ENCODE peak calls at places on chromosomes 5 and 9, in six cellular contexts. K is choroid plexus epithelial cell, J is upper lobe of left lung, T is glutamatergic neuron, B is dorsolateral prefrontal cortex, N is cardiac fibroblast. G is an unnamed sample.

GRCh38 chr9:80698725-80699124 is 990.6 kb downstream of the TLE1 start:
- DNase-seq in B (no peak), N (peak), T (no peak), J (no peak), K (peak), G (no peak)

GRCh38 chr9:91312717-91313325 is 48.9 kb downstream of the AUH start:
- DNase-seq in J (no peak), K (no peak), T (no peak), B (no peak), N (no peak), G (no peak)

GRCh38 chr5:108380531-108381021 is 1.3 kb downstream of the FBXL17 start:
- DNase-seq in B (peak), J (peak), N (peak), T (peak), K (peak), G (no peak)

GRCh38 chr5:77008413-77008812 is 21.8 kb upstream of the AGGF1 start:
- DNase-seq in N (no peak), K (no peak), J (no peak), B (no peak), T (no peak), G (no peak)

GRCh38 chr5:135891280-135891679 is 4.4 kb downstream of the IL9 start:
- DNase-seq in B (no peak), K (peak), T (no peak), N (no peak), J (no peak), G (no peak)

GRCh38 chr5:132999246-132999645 is 27.1 kb downstream of the ZCCHC10 start:
- DNase-seq in J (no peak), T (no peak), N (no peak), B (no peak), K (no peak), G (no peak)

GRCh38 chr9:37404590-37404989 is 17.9 kb upstream of the GRHPR start:
- DNase-seq in K (no peak), T (no peak), J (no peak), B (no peak), N (no peak), G (no peak)

GRCh38 chr5:50767588-50767987 is 101.2 kb downstream of the PARP8 start:
- DNase-seq in K (peak), T (no peak), N (peak), B (no peak), J (no peak), G (no peak)

GRCh38 chr5:71973563-71973962 is 133.7 kb upstream of the MAP1B start:
- DNase-seq in N (no peak), K (no peak), J (no peak), B (no peak), T (no peak), G (no peak)

GRCh38 chr5:113249216-113249615 is 185.6 kb downstream of the TSSK1B start:
- DNase-seq in J (no peak), N (peak), B (no peak), K (peak), T (no peak), G (no peak)

GRCh38 chr9:85909390-85909789 is 31.6 kb upstream of the NAA35 start:
- DNase-seq in B (no peak), K (no peak), N (no peak), T (no peak), J (no peak), G (no peak)

GRCh38 chr9:135379540-135380267 is 99.9 kb upstream of the PPP1R26 start:
- DNase-seq in N (no peak), B (peak), K (no peak), T (no peak), J (no peak), G (no peak)

GRCh38 chr5:98309785-98310566 is 463.5 kb upstream of the RGMB start:
- DNase-seq in B (no peak), J (no peak), K (peak), T (no peak), N (peak), G (no peak)

GRCh38 chr9:109342878-109343277 is 22.0 kb upstream of the EPB41L4B start:
- DNase-seq in T (no peak), B (no peak), J (no peak), K (no peak), N (no peak), G (no peak)

GRCh38 chr5:160262665-160263064 is 33.4 kb downstream of the FABP6 start:
- DNase-seq in K (no peak), N (peak), B (no peak), J (no peak), T (peak), G (no peak)

GRCh38 chr9:69499401-69499800 is 172.8 kb downstream of the APBA1 start:
- DNase-seq in K (no peak), J (no peak), N (no peak), T (no peak), B (no peak), G (no peak)

GRCh38 chr9:129590466-129590865 is 30.4 kb downstream of the C9orf50 start:
- DNase-seq in T (no peak), K (no peak), B (no peak), N (no peak), J (no peak), G (no peak)

GRCh38 chr5:75823811-75824210 is 106.6 kb upstream of the POC5 start:
- DNase-seq in N (no peak), T (no peak), K (no peak), B (no peak), J (no peak), G (no peak)

GRCh38 chr5:91541696-91542095 is 158.6 kb upstream of the ARRDC3 start:
- DNase-seq in K (peak), T (no peak), N (peak), B (no peak), J (no peak), G (no peak)

GRCh38 chr9:79254900-79255651 is 316.7 kb upstream of the TLE4 start:
- DNase-seq in J (no peak), B (no peak), K (peak), T (no peak), N (no peak), G (no peak)

GRCh38 chr5:127009784-127010183 is 20.6 kb downstream of the MARCHF3 start:
- DNase-seq in J (no peak), T (no peak), B (no peak), K (no peak), N (no peak), G (no peak)

GRCh38 chr5:147445951-147446350 is 63.9 kb downstream of the DPYSL3 start:
- DNase-seq in T (no peak), N (no peak), J (no peak), B (no peak), K (no peak), G (no peak)

GRCh38 chr9:113625456-113625855 is 161.9 kb downstream of the RGS3 start:
- DNase-seq in J (peak), K (no peak), B (no peak), N (no peak), T (no peak), G (peak)

GRCh38 chr5:94802450-94802849 is 184.0 kb downstream of the SLF1 start:
- DNase-seq in T (no peak), K (peak), J (no peak), N (peak), B (no peak), G (no peak)

GRCh38 chr5:81579525-81579924 is 171.4 kb downstream of the SSBP2 start:
- DNase-seq in J (no peak), T (no peak), B (no peak), K (peak), N (peak), G (no peak)

GRCh38 chr9:15982182-15982581 is 429.3 kb downstream of the CCDC171 start:
- DNase-seq in J (no peak), N (no peak), T (no peak), K (peak), B (no peak), G (no peak)

GRCh38 chr5:148540636-148541035 is 113.7 kb downstream of the HTR4 start:
- DNase-seq in J (no peak), N (no peak), K (no peak), T (no peak), B (no peak), G (no peak)

GRCh38 chr9:14303526-14303925 is 10.4 kb downstream of the NFIB start:
- DNase-seq in T (no peak), B (no peak), J (no peak), K (no peak), N (no peak), G (no peak)

GRCh38 chr9:136799854-136800657 is 3.9 kb downstream of the CCDC183 start:
- DNase-seq in T (peak), N (peak), K (peak), B (peak), J (peak), G (peak)

GRCh38 chr9:81871695-81872094 is 56.5 kb upstream of the SPATA31D4 start:
- DNase-seq in N (peak), K (peak), J (no peak), B (no peak), T (no peak), G (no peak)

GRCh38 chr5:176542135-176542595 is 5.0 kb upstream of the RNF44 start:
- DNase-seq in T (no peak), N (no peak), K (no peak), B (no peak), J (no peak), G (no peak)

GRCh38 chr5:123033157-123033671 is 3.3 kb downstream of the PPIC start:
- DNase-seq in N (no peak), J (no peak), T (no peak), B (no peak), K (no peak), G (no peak)

GRCh38 chr5:89936576-89936975 is 473.0 kb downstream of the CETN3 start:
- DNase-seq in N (peak), B (no peak), K (no peak), J (no peak), T (no peak), G (no peak)

GRCh38 chr9:132167192-132167591 is 5.3 kb downstream of the NTNG2 start:
- DNase-seq in T (no peak), J (no peak), K (peak), N (no peak), B (no peak), G (no peak)

GRCh38 chr9:132168347-132168746 is 6.5 kb downstream of the NTNG2 start:
- DNase-seq in B (peak), T (no peak), N (peak), K (peak), J (no peak), G (no peak)

GRCh38 chr9:132168851-132169250 is 7.0 kb downstream of the NTNG2 start:
- DNase-seq in J (no peak), K (no peak), B (no peak), T (no peak), N (no peak), G (no peak)

GRCh38 chr9:132164604-132165362 is 2.9 kb downstream of the NTNG2 start:
- DNase-seq in B (no peak), K (peak), T (no peak), N (peak), J (no peak), G (no peak)

GRCh38 chr9:132166599-132166998 is 4.7 kb downstream of the NTNG2 start:
- DNase-seq in N (no peak), K (peak), J (no peak), T (no peak), B (no peak), G (no peak)
- TF ChIP-seq CTCF in N (no peak), K (peak), J (no peak), T (peak), B (peak), G (peak)

DNA sequence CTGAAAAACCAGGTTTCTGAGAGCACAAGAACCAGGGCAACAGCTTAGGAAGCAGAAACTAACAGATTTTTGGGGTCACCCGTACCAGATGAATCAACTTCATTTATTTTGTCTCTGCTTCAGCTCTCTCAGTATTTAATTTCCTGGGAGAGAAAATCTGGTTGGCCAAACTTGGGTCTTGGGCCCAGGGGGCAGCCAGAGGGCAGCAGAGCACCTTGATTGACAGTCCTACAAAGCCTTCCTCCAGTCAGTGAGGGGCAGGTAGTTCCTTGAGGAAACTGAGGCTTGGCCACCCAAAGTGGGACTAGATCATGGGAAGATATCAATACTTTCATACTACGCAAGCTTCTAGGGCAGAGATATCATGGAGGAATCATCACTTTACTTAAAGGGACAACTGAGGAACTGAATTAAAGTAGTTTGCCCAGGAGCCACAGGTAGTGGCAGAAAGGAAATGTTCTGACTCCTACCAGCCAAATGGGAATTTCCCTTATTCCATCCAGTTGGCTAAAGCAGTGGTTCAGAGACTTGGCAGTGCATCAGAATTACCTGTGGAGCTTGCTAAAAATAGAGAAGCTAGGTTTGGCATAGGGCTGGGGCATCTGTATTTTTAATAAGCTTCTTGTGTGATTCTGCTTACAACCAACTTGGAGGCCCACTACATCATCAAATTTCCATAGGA is 21.5 kb upstream of the ARHGAP26 start:
- DNase-seq in B (peak), J (no peak), N (peak), T (peak), K (peak), G (no peak)
- TF ChIP-seq CTCF in B (peak), J (no peak), N (peak), T (peak), K (peak), G (peak)

DNA sequence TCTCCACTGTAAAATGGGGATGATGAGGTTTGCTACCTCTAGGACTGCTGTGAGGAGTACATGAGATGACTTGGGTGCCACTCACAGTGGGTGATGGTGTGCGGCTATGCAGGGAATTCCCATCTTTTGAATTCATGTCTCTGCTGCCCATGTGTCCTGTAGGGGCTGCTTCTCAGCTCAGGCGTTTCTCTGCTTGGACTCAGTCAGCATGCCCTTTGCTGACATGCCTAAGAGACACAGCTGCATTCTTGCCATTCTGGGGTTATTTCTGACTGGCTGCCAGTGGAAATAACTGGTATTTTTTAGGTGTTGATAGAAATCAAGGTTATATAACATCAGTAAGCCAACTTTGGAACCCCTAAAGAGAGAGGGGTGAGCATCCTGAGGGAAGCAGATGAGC is 24.3 kb upstream of the XPA start:
- DNase-seq in B (no peak), J (no peak), T (no peak), N (no peak), K (peak), G (no peak)
- TF ChIP-seq CTCF in B (no peak), J (no peak), T (no peak), N (no peak), K (no peak), G (no peak)

GRCh38 chr5:139193928-139194327 is 4.2 kb downstream of the SIL1 start:
- DNase-seq in J (no peak), N (peak), K (peak), B (no peak), T (no peak), G (no peak)
- TF ChIP-seq CTCF in J (peak), N (peak), K (peak), B (no peak), T (peak), G (peak)

DNA sequence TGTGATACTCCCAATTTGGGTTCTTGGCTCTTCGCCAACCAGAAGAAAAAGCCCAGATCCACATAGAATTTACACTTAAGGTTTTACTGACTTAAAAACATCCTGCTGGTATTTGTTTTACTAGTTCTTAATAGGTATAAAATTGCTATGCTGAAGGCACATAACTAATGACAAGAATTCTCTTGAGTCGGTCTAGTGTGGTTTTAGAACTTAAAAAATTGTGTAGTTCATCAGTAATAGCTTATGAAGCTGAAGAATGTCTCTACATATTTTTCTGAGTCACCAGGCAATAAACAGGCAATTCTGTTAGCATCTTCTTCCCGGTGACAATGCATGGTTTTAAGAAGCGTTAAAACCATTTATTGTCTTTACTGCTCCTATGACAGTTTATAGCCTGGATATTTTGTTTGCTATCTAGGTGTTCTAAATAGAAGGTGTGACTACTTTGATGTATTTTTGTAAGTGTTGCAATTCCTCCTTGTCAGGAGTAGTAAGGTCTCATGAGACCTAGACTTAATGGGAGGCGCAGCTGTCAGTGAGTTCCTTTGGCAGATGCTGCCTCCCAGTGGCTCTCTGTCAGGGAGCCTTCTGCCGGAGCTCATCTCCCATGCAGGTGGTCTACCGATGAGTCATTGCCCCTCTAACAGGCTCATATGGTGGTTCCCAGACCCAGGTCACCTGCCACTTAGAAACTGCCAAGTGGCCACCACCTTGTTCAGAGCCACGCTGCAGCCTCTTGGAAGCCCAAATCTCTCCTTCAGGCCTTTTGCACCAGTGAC is 173.8 kb downstream of the MAST4 start:
- DNase-seq in B (no peak), T (peak), N (peak), J (no peak), K (peak), G (no peak)
- TF ChIP-seq CTCF in B (peak), T (no peak), N (peak), J (no peak), K (peak), G (peak)

GRCh38 chr5:103031607-103032006 is 88.3 kb downstream of the GIN1 start:
- DNase-seq in B (no peak), N (peak), J (no peak), T (no peak), K (peak), G (no peak)
- TF ChIP-seq CTCF in B (no peak), N (peak), J (no peak), T (no peak), K (peak), G (peak)

G was measured in chondrocyte.